ENCODE peak calls at places on chromosome 16, in ten cellular contexts. B is head of caudate nucleus; H is GOT3; A is HAP-1; S is M059J; X is activated CD8-positive, alpha-beta T cell treated with anti-CD3 and anti-CD28 coated beads for 36 hours; F is nephron progenitor cell; M is NCI-H345; D is cerebellar cortex; P is CD8-positive, alpha-beta T cell. Q is an unnamed sample.

GRCh38 chr16:57562669-57563486 is 20.4 kb downstream of the ADGRG5 start:
- DNase-seq in B (no peak), H (no peak), A (no peak), S (peak; percentile 5), X (no peak), F (no peak), M (no peak), D (no peak), P (no peak), Q (no peak)

GRCh38 chr16:8476824-8477223 is 113.5 kb downstream of the TMEM114 start:
- DNase-seq in B (no peak), H (no peak), A (no peak), S (no peak), X (no peak), F (no peak), M (no peak), D (no peak), P (no peak), Q (no peak)

GRCh38 chr16:16788004-16788403 is 409.1 kb downstream of the NPIPA7 start:
- DNase-seq in B (no peak), H (no peak), A (no peak), S (no peak), X (no peak), F (no peak), M (no peak), D (no peak), P (no peak), Q (no peak)

GRCh38 chr16:86444274-86445060 is 65.9 kb upstream of the FOXF1 start:
- DNase-seq in B (no peak), H (no peak), A (no peak), S (no peak), X (no peak), F (no peak), M (no peak), D (no peak), P (no peak), Q (no peak)

GRCh38 chr16:86261379-86261778 is 248.9 kb upstream of the FOXF1 start:
- DNase-seq in B (no peak), H (no peak), A (peak; percentile 57), S (peak; percentile 65), X (no peak), F (no peak), M (no peak), D (no peak), P (no peak), Q (no peak)

GRCh38 chr16:2483160-2483559 is 8.2 kb downstream of the TBC1D24 start:
- DNase-seq in B (no peak), H (no peak), A (no peak), S (no peak), X (no peak), F (no peak), M (no peak), D (peak; percentile 79), P (no peak), Q (no peak)

GRCh38 chr16:65117701-65118448 is 4.0 kb downstream of the CDH11 start:
- DNase-seq in B (peak; percentile 87), H (peak; percentile 52), A (peak; percentile 61), S (peak; percentile 81), X (peak; percentile 60), F (peak; percentile 71), M (peak; percentile 67), D (peak; percentile 93), P (peak; percentile 3), Q (peak; percentile 52)

GRCh38 chr16:73399997-73400396 is 352.1 kb upstream of the ZFHX3 start:
- DNase-seq in B (no peak), H (no peak), A (no peak), S (no peak), X (no peak), F (no peak), M (no peak), D (no peak), P (no peak), Q (no peak)

Q was measured in activated CD4-positive, alpha-beta memory T cell treated with anti-CD3 and anti-CD28 coated beads for 36 hours.